ENCODE peak calls at places on chromosomes 1 and 21, in four cellular contexts. L is putamen, F is bronchial epithelial cell, H is HTR-8/SVneo. S is an unnamed sample.

GRCh38 chr1:95657248-95657647 is 423.2 kb downstream of the RWDD3 start:
- DNase-seq in L (no peak), F (peak), H (no peak), S (no peak)

GRCh38 chr1:111948209-111949131 is 41.0 kb downstream of the KCND3 start:
- DNase-seq in L (peak), F (peak), H (no peak), S (no peak)

GRCh38 chr1:203839081-203839480 is 22.3 kb upstream of the SNRPE start:
- DNase-seq in L (no peak), F (no peak), H (no peak), S (no peak)

GRCh38 chr1:231828182-231828920 is 201.8 kb downstream of the DISC1 start:
- DNase-seq in L (no peak), F (peak), H (peak), S (peak)

GRCh38 chr1:17010601-17011438 is 908 bp downstream of the ATP13A2 start:
- DNase-seq in L (peak), F (no peak), H (peak), S (no peak)

GRCh38 chr1:3809680-3810079 is 13.4 kb upstream of the LRRC47 start:
- DNase-seq in L (no peak), F (peak), H (no peak), S (no peak)

GRCh38 chr21:31182231-31183129 is 144.2 kb upstream of the KRTAP19-8 start:
- DNase-seq in L (no peak), F (no peak), H (no peak), S (no peak)

GRCh38 chr1:161069731-161070270 is at the start of gene ARHGAP30:
- DNase-seq in L (peak), F (no peak), H (no peak), S (no peak)

GRCh38 chr1:8586438-8586837 is 231.0 kb downstream of the RERE start:
- DNase-seq in L (no peak), F (peak), H (no peak), S (peak)

GRCh38 chr1:224735159-224735558 is 119.0 kb downstream of the CNIH3 start:
- DNase-seq in L (no peak), F (no peak), H (no peak), S (no peak)

GRCh38 chr1:81142099-81142776 is 658.5 kb upstream of the ADGRL2 start:
- DNase-seq in L (no peak), F (peak), H (no peak), S (peak)

GRCh38 chr1:226172589-226172988 is 14.0 kb downstream of the ACBD3 start:
- DNase-seq in L (no peak), F (no peak), H (no peak), S (no peak)

GRCh38 chr1:247290576-247290975 is 34.7 kb downstream of the VN1R5 start:
- DNase-seq in L (no peak), F (no peak), H (no peak), S (no peak)

GRCh38 chr1:57824535-57824934 is 400.7 kb upstream of the DAB1 start:
- DNase-seq in L (no peak), F (peak), H (no peak), S (no peak)

GRCh38 chr1:12615916-12616708 is 1.9 kb downstream of the DHRS3 start:
- DNase-seq in L (peak), F (peak), H (no peak), S (no peak)

GRCh38 chr1:204507317-204508105 is 8.7 kb upstream of the MDM4 start:
- DNase-seq in L (peak), F (peak), H (peak), S (no peak)

GRCh38 chr1:19949016-19949415 is 25.6 kb upstream of the PLA2G2E start:
- DNase-seq in L (no peak), F (peak), H (peak), S (peak)

GRCh38 chr21:15444118-15444960 is 285.4 kb upstream of the USP25 start:
- DNase-seq in L (no peak), F (no peak), H (no peak), S (no peak)

GRCh38 chr21:44067011-44067839 is 40.0 kb upstream of the PWP2 start:
- DNase-seq in L (no peak), F (no peak), H (no peak), S (no peak)

GRCh38 chr1:42081475-42081874 is 71.7 kb upstream of the GUCA2B start:
- DNase-seq in L (no peak), F (no peak), H (no peak), S (no peak)

GRCh38 chr1:197899037-197899436 is 3.4 kb upstream of the C1orf53 start:
- DNase-seq in L (no peak), F (no peak), H (no peak), S (no peak)

GRCh38 chr1:112790920-112791722 is 76.0 kb upstream of the PPM1J start:
- DNase-seq in L (no peak), F (no peak), H (no peak), S (no peak)

GRCh38 chr1:94858276-94858675 is 38.1 kb downstream of the SLC44A3 start:
- DNase-seq in L (no peak), F (peak), H (no peak), S (no peak)

S was measured in HFF-Myc.